ENCODE peak calls at places on chromosomes 13 and 19, in eight cellular contexts. R is thyroid gland, I is choroid plexus epithelial cell, P is AG10803, Z is ovary, B is T-helper 9 cell, O is amniotic stem cell, T is COR-L47. Y is an unnamed sample.

GRCh38 chr19:8663920-8664670 is 33.7 kb downstream of the NFILZ start:
- DNase-seq in Z (no peak), B (peak), P (no peak), I (no peak), R (no peak), T (no peak), O (no peak), Y (no peak)

GRCh38 chr19:51356159-51356801 is 9.9 kb downstream of the ETFB start:
- DNase-seq in T (no peak), B (no peak), I (no peak), O (no peak), P (no peak), R (no peak), Z (no peak), Y (no peak)

GRCh38 chr13:88022826-88023225 is 351.7 kb downstream of the SLITRK5 start:
- DNase-seq in O (no peak), T (no peak), P (peak), Z (no peak), I (peak), R (no peak), B (no peak), Y (no peak)

GRCh38 chr19:38213911-38214625 is 10.0 kb downstream of the DPF1 start:
- DNase-seq in Z (no peak), B (peak), P (peak), T (no peak), R (peak), O (no peak), I (peak), Y (peak)

GRCh38 chr19:17777840-17778620 is 16.9 kb upstream of the B3GNT3 start:
- DNase-seq in O (no peak), Z (peak), R (no peak), B (no peak), P (peak), T (no peak), I (peak), Y (peak)

GRCh38 chr19:4829001-4829712 is 2.4 kb downstream of the TICAM1 start:
- DNase-seq in P (no peak), T (no peak), B (no peak), Z (no peak), R (peak), I (no peak), O (no peak), Y (no peak)

GRCh38 chr13:111474136-111475002 is 153.9 kb downstream of the TEX29 start:
- DNase-seq in T (peak), Z (no peak), O (peak), B (no peak), R (peak), I (peak), P (peak), Y (peak)

GRCh38 chr19:43575955-43576451 is 402 bp downstream of the PINLYP start:
- DNase-seq in B (no peak), R (no peak), T (no peak), P (no peak), Z (peak), I (no peak), O (no peak), Y (no peak)

GRCh38 chr13:106560791-106561190 is 7.1 kb downstream of the ARGLU1 start:
- DNase-seq in I (no peak), P (no peak), R (no peak), Z (no peak), B (no peak), O (no peak), T (no peak), Y (no peak)

GRCh38 chr13:109743706-109744453 is 42.5 kb downstream of the IRS2 start:
- DNase-seq in R (no peak), O (peak), P (peak), I (peak), B (no peak), Z (no peak), T (peak), Y (peak)

GRCh38 chr13:44300895-44301638 is 72.6 kb upstream of the SERP2 start:
- DNase-seq in R (peak), P (peak), O (peak), I (peak), T (no peak), Z (peak), B (no peak), Y (peak)

GRCh38 chr19:4707956-4708650 is 15.5 kb downstream of the DPP9 start:
- DNase-seq in Z (no peak), I (peak), T (no peak), O (no peak), B (no peak), P (peak), R (no peak), Y (peak)

GRCh38 chr13:28035146-28035782 is 46.8 kb upstream of the URAD start:
- DNase-seq in P (no peak), I (no peak), Z (no peak), O (no peak), R (no peak), B (no peak), T (no peak), Y (no peak)

GRCh38 chr19:51027126-51027806 is 850 bp upstream of the KLK11 start:
- DNase-seq in I (no peak), Z (no peak), R (no peak), T (no peak), O (no peak), P (no peak), B (no peak), Y (no peak)

GRCh38 chr13:34246511-34246910 is 428.6 kb downstream of the RFC3 start:
- DNase-seq in R (no peak), T (no peak), I (peak), Z (no peak), P (peak), O (no peak), B (no peak), Y (peak)

GRCh38 chr13:75872970-75873369 is 236.8 kb downstream of the LMO7 start:
- DNase-seq in T (no peak), I (no peak), P (no peak), R (no peak), O (no peak), Z (no peak), B (no peak), Y (no peak)

GRCh38 chr19:51327066-51327985 is 14.6 kb downstream of the VSIG10L start:
- DNase-seq in I (peak), Z (no peak), T (no peak), R (no peak), B (peak), O (no peak), P (peak), Y (peak)

GRCh38 chr13:24694907-24695306 is 14.7 kb downstream of the ATP12A start:
- DNase-seq in P (no peak), Z (no peak), O (no peak), B (no peak), R (no peak), I (no peak), T (no peak), Y (no peak)

GRCh38 chr13:43574601-43575000 is 212.2 kb downstream of the ENOX1 start:
- DNase-seq in T (no peak), I (no peak), B (no peak), Z (no peak), O (no peak), P (no peak), R (no peak), Y (no peak)